ENCODE peak calls at places on chromosome 3, in five cellular contexts. Z, T, J, B and Y are unnamed samples.
A peak's percentile ranks its signal among the peaks of the same experiment; 100 is the strongest.

GRCh38 chr3:111227216-111227615 is 155.6 kb downstream of the NECTIN3 start:
- DNase-seq in J (peak; percentile 84), B (no peak), T (no peak), Z (no peak), Y (no peak)

GRCh38 chr3:124209426-124209825 is 217.5 kb upstream of the ROPN1 start:
- DNase-seq in Z (no peak), J (no peak), B (no peak), T (no peak), Y (no peak)

GRCh38 chr3:71725279-71725991 is at the start of gene EIF4E3:
- DNase-seq in B (no peak), Z (no peak), T (peak; percentile 46), J (no peak), Y (no peak)

GRCh38 chr3:42486814-42487569 is 15.5 kb upstream of the VIPR1 start:
- DNase-seq in B (no peak), J (no peak), T (no peak), Z (no peak), Y (no peak)

GRCh38 chr3:69784854-69785523 is 45.7 kb downstream of the MITF start:
- DNase-seq in B (no peak), T (peak; percentile 46), Z (no peak), J (peak; percentile 66), Y (peak; percentile 87)

GRCh38 chr3:187006884-187007630 is 76.7 kb downstream of the ST6GAL1 start:
- DNase-seq in T (no peak), Z (no peak), J (no peak), B (no peak), Y (no peak)

GRCh38 chr3:23474580-23475357 is 271.6 kb downstream of the UBE2E2 start:
- DNase-seq in B (no peak), T (no peak), J (no peak), Z (no peak), Y (no peak)

GRCh38 chr3:161500057-161500836 is 3.6 kb downstream of the OTOL1 start:
- DNase-seq in Z (no peak), J (peak; percentile 47), T (no peak), B (no peak), Y (no peak)

GRCh38 chr3:129485681-129486056 is 42.8 kb upstream of the RHO start:
- DNase-seq in J (peak; percentile 92), Z (no peak), T (peak; percentile 73), B (peak; percentile 73), Y (peak; percentile 94)

GRCh38 chr3:188594137-188594536 is 440.2 kb downstream of the LPP start:
- DNase-seq in B (peak; percentile 89), J (peak; percentile 87), T (no peak), Z (no peak), Y (no peak)

GRCh38 chr3:15500107-15500724 is 21.3 kb downstream of the COLQ start:
- DNase-seq in J (no peak), Z (no peak), T (no peak), B (no peak), Y (no peak)

GRCh38 chr3:63818282-63819150 is 583 bp upstream of the C3orf49 start:
- DNase-seq in T (no peak), B (no peak), J (peak; percentile 52), Z (peak; percentile 28), Y (peak; percentile 62)

GRCh38 chr3:11581237-11582122 is 62.2 kb downstream of the VGLL4 start:
- DNase-seq in J (no peak), T (no peak), Z (no peak), B (no peak), Y (peak; percentile 59)

GRCh38 chr3:132283440-132283839 is 33.8 kb upstream of the ACP3 start:
- DNase-seq in Z (no peak), T (no peak), B (no peak), J (no peak), Y (no peak)

GRCh38 chr3:151476344-151477018 is 15.6 kb upstream of the IGSF10 start:
- DNase-seq in Z (no peak), J (no peak), B (no peak), T (no peak), Y (no peak)

GRCh38 chr3:76657909-76658308 is 382.0 kb upstream of the ROBO2 start:
- DNase-seq in B (no peak), T (no peak), Z (no peak), J (no peak), Y (no peak)

GRCh38 chr3:149581248-149581647 is 76.6 kb downstream of the WWTR1 start:
- DNase-seq in Z (no peak), B (no peak), T (no peak), J (peak; percentile 51), Y (no peak)

GRCh38 chr3:187852842-187853727 is 107.8 kb upstream of the BCL6 start:
- DNase-seq in J (peak; percentile 90), Z (no peak), T (no peak), B (no peak), Y (no peak)

GRCh38 chr3:137035631-137036030 is 77.8 kb downstream of the IL20RB start:
- DNase-seq in J (peak; percentile 16), T (no peak), B (no peak), Z (peak; percentile 16), Y (no peak)

GRCh38 chr3:54781728-54782127 is 146.1 kb downstream of the LRTM1 start:
- DNase-seq in B (no peak), J (no peak), T (no peak), Z (no peak), Y (no peak)

GRCh38 chr3:146283796-146284485 is 33.0 kb upstream of the PLSCR4 start:
- DNase-seq in T (no peak), B (no peak), Z (no peak), J (no peak), Y (no peak)

GRCh38 chr3:112013058-112013783 is 14.5 kb downstream of the TAGLN3 start:
- DNase-seq in T (peak; percentile 46), Z (peak; percentile 74), J (peak; percentile 68), B (peak; percentile 23), Y (peak; percentile 57)

GRCh38 chr3:23402728-23403505 is 199.8 kb downstream of the UBE2E2 start:
- DNase-seq in T (no peak), Z (no peak), J (no peak), B (no peak), Y (no peak)

DNA sequence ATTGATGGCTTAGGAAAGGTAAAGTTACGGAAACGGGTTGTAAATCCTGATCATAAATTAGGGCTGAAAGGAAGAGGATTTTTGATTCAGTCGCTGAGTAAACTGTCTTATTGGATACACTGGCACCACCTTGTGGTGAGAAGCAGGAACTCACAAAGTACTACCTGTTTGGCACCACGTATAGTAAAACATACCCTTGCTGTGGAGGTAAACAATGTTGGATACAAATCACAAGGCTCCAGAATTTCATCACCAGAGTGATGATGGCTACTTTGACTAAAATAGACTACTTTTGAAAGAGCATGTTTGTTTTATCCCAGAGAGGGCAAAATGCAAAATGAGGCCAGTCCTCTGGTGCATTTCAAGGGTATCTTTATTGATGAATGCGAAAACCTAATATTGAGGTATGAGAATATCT is 216.9 kb downstream of the IGSF11 start:
- DNase-seq in J (peak; percentile 65), Z (peak; percentile 56), B (no peak), T (no peak), Y (no peak)
- TF ChIP-seq CTCF in J (peak; percentile 81), Z (peak; percentile 90), B (peak; percentile 73), T (peak; percentile 84), Y (peak; percentile 48)

DNA sequence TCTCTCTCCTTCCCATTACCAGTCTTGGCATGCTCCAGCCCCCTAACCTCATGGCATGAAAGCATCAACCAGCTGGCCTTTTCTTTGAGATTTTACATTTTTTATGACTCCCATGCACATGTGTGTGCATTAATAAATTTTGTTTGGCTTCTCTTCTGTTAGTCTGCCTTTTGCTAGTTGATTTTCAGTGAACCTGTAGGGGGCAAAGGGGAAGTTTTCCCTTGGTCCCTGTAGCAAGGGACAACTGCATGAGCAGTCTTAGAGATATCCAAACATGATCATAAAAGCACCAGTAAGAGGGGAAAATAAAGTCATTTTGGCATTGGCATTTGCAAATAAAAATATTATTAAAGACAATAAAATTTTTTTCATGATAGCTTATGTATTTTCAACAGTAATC is 73.7 kb downstream of the OXSM start:
- DNase-seq in T (no peak), B (no peak), Z (no peak), J (no peak), Y (no peak)
- TF ChIP-seq CTCF in T (no peak), B (no peak), Z (peak; percentile 40), J (peak; percentile 5), Y (no peak)

DNA sequence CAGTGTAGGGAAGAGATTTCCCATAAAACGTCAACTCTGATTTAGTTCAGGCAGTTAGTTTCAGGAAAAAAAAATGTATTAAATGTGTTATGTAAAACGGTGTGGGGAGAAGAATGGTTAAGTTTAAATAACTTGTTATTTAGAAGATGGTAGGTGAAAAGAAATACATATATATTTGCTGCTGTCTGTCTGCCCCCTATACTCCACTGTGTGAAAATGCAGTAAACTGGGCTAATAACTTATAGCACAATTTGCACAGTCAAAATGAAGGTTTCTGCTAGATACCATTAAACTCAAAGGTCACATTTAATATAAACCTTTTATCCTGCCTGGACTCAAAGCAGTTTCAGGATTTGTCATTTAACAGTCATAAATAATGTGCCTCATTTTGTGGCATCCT is 515.0 kb downstream of the FGF12 start:
- DNase-seq in Z (no peak), B (no peak), J (no peak), T (no peak), Y (no peak)
- TF ChIP-seq CTCF in Z (peak; percentile 40), B (no peak), J (no peak), T (no peak), Y (no peak)

DNA sequence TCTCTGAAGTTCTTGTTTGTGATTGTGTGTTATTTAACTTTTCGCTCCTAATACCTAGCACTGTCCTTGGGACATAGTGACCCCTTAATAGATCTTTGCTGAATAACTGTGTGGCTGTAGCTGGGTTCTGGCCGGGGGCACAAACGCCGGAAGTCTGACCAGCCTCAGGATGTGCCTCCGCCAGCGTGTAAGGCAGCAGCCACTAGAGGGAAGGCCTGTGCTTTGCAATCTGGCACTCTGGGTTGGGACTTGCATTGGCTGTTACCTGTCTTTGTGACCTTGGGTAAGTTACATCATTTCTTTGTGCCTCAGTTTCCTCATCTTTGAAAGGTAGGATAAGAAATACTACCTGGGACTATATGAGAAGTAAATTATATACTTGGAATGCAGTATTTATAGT is 158.7 kb downstream of the GHSR start:
- DNase-seq in J (no peak), T (peak; percentile 39), B (no peak), Z (no peak), Y (peak; percentile 36)
- TF ChIP-seq CTCF in J (peak; percentile 26), T (peak; percentile 58), B (peak; percentile 24), Z (peak; percentile 48), Y (peak; percentile 46)

DNA sequence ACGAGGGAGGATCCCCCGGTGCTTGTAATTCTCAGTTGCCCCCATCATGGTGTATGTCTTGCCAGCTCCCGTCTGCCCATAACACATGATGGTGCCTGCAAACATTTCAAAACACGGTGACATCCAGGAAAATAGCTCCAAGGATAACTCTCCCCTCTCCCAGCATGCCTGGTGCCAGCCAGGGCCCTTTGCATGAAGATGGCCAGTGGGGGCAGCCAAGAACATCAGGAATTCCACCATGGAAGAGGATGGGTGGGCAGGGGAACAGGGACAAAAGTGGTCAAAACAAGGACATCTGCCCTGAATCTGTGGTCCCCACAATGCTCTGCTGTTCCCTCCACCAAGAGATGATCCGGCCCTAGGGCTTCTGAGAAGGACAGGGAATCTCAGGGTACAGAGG is 9.0 kb downstream of the KIF9 start:
- DNase-seq in B (no peak), J (no peak), T (no peak), Z (no peak), Y (no peak)
- TF ChIP-seq CTCF in B (no peak), J (no peak), T (no peak), Z (peak; percentile 30), Y (no peak)

GRCh38 chr3:169564883-169565282 is 98.6 kb downstream of the MECOM start:
- DNase-seq in J (no peak), T (no peak), Z (no peak), B (no peak), Y (no peak)
- TF ChIP-seq CTCF in J (peak; percentile 19), T (peak; percentile 8), Z (peak; percentile 36), B (no peak), Y (no peak)